ENCODE peak calls at places on chromosomes 4 and X, in seven cellular contexts. Q is mammary epithelial cell; C is fibroblast of lung; S is GM23248; L is IMR-90; D is foreskin keratinocyte; V is CD8-positive, alpha-beta memory T cell. U is an unnamed sample.

GRCh38 chr4:735583-735982 is 30.0 kb downstream of the PCGF3 start:
- DNase-seq in Q (no peak), C (no peak), S (no peak), L (no peak), D (no peak), V (no peak), U (no peak)

GRCh38 chr4:70452946-70453345 is 19.1 kb upstream of the MUC7 start:
- DNase-seq in Q (no peak), C (no peak), S (no peak), L (no peak), D (no peak), V (no peak), U (no peak)

GRCh38 chr4:45155081-45155777 is 428.9 kb upstream of the GNPDA2 start:
- DNase-seq in Q (peak; percentile 75), C (peak; percentile 46), S (peak; percentile 5), L (no peak), D (peak; percentile 80), V (no peak), U (no peak)

GRCh38 chrX:39261446-39262147 is 460.3 kb downstream of the MID1IP1 start:
- DNase-seq in Q (peak; percentile 82), C (peak; percentile 75), S (peak; percentile 85), L (no peak), D (peak; percentile 90), V (peak; percentile 32), U (no peak)

GRCh38 chr4:10354746-10355145 is 102.5 kb downstream of the ZNF518B start:
- DNase-seq in Q (no peak), C (no peak), S (no peak), L (no peak), D (peak; percentile 65), V (no peak), U (no peak)

GRCh38 chrX:129961180-129962083 is 21.0 kb upstream of the BCORL1 start:
- DNase-seq in Q (peak; percentile 44), C (peak; percentile 20), S (peak; percentile 12), L (no peak), D (no peak), V (peak; percentile 49), U (peak; percentile 66)

GRCh38 chr4:2248044-2248780 is 6.3 kb upstream of the HAUS3 start:
- DNase-seq in Q (no peak), C (no peak), S (no peak), L (no peak), D (no peak), V (no peak), U (no peak)

GRCh38 chr4:17817027-17817426 is 6.2 kb downstream of the NCAPG start:
- DNase-seq in Q (peak; percentile 53), C (peak; percentile 69), S (peak; percentile 84), L (peak; percentile 78), D (peak; percentile 54), V (peak; percentile 29), U (no peak)

GRCh38 chrX:67692246-67692645 is 148.4 kb downstream of the AR start:
- DNase-seq in Q (peak; percentile 3), C (peak; percentile 84), S (peak; percentile 56), L (peak; percentile 16), D (peak; percentile 22), V (no peak), U (no peak)

GRCh38 chr4:120557372-120557771 is 365.2 kb downstream of the PRDM5 start:
- DNase-seq in Q (no peak), C (no peak), S (peak; percentile 52), L (peak; percentile 2), D (no peak), V (no peak), U (no peak)

GRCh38 chrX:43750248-43750676 is 94.2 kb downstream of the MAOA start:
- DNase-seq in Q (peak; percentile 51), C (peak; percentile 46), S (peak; percentile 59), L (peak; percentile 19), D (peak; percentile 35), V (peak; percentile 46), U (no peak)

GRCh38 chr4:74045247-74045646 is 6.8 kb upstream of the CXCL3 start:
- DNase-seq in Q (no peak), C (no peak), S (no peak), L (no peak), D (no peak), V (no peak), U (no peak)

GRCh38 chr4:28973591-28974350 is 1746.4 kb upstream of the PCDH7 start:
- DNase-seq in Q (peak; percentile 85), C (peak; percentile 25), S (peak; percentile 1), L (peak; percentile 82), D (peak; percentile 92), V (no peak), U (no peak)

GRCh38 chr4:177461606-177462005 is 19.4 kb upstream of the AGA start:
- DNase-seq in Q (no peak), C (peak; percentile 75), S (peak; percentile 55), L (no peak), D (no peak), V (no peak), U (no peak)

GRCh38 chr4:1822568-1823544 is 29.8 kb downstream of the FGFR3 start:
- DNase-seq in Q (no peak), C (no peak), S (no peak), L (no peak), D (no peak), V (no peak), U (no peak)

GRCh38 chrX:139932077-139932900 is 564 bp downstream of the ATP11C start:
- DNase-seq in Q (peak; percentile 35), C (peak; percentile 36), S (peak; percentile 72), L (peak; percentile 26), D (no peak), V (no peak), U (peak; percentile 65)

GRCh38 chr4:188988131-188988530 is 848.9 kb downstream of the TRIML1 start:
- DNase-seq in Q (no peak), C (no peak), S (no peak), L (no peak), D (peak; percentile 78), V (no peak), U (no peak)

GRCh38 chr4:183449193-183449888 is 4.9 kb downstream of the CDKN2AIP start:
- DNase-seq in Q (no peak), C (peak; percentile 90), S (peak; percentile 51), L (peak; percentile 94), D (peak; percentile 30), V (no peak), U (no peak)

GRCh38 chr4:16692493-16692892 is 206.0 kb downstream of the LDB2 start:
- DNase-seq in Q (no peak), C (peak; percentile 68), S (peak; percentile 77), L (peak; percentile 61), D (no peak), V (no peak), U (no peak)

GRCh38 chrX:97401154-97401553 is 517.4 kb downstream of the RPA4 start:
- DNase-seq in Q (no peak), C (no peak), S (no peak), L (no peak), D (no peak), V (no peak), U (no peak)

GRCh38 chr4:7192252-7193039 is at the start of gene SORCS2:
- DNase-seq in Q (no peak), C (peak; percentile 53), S (peak; percentile 85), L (peak; percentile 39), D (no peak), V (peak; percentile 8), U (peak; percentile 88)

DNA sequence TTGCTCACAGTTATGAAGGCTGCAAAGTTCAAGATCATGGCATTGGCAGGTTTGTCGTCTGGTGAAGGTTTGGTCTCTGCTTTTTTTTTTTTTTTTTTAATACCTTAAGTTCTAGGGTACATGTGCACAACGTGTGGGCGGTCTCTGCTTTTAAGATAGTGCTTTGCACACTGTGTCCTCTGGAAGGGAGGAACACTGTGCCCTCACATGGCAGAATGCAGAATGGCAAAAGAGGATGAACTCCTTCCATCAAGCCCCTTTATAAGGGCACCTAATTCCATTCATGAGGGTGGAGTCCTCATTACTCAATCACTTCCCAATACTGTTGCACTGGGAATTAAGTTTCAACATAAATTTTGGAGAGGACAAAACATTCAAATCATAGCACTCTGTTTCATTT is 101.4 kb downstream of the GLRA2 start:
- DNase-seq in Q (no peak), C (no peak), S (peak; percentile 23), L (no peak), D (no peak), V (no peak), U (no peak)
- H3K27me3 ChIP-seq in Q (peaks cover 7% of the 10 kb centered on the region), C (no peaks in the 10 kb centered on the region), S (no peaks in the 10 kb centered on the region), L (no peaks in the 10 kb centered on the region), D (no peaks in the 10 kb centered on the region), V (no peaks in the 10 kb centered on the region), U (no peaks in the 10 kb centered on the region)

DNA sequence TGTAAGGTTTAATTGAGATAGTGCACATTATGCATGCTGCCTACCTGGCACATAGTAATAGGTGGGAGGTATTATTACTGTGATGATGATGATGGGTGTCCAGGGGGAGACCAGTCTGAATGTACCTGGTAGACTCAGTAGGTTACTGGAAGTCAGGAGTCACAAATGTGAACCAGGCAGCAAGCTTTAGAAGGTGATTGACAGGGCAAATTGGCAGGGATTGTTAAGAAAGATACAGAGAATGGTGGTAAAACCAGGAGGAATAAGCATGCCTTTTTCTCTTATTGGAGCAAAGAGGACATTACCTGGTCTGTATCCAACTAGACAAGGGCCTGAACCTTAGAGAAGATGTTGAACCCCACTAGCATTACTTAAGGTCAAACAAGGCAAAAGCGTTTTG is 108.1 kb downstream of the ANXA3 start:
- DNase-seq in Q (no peak), C (no peak), S (no peak), L (no peak), D (no peak), V (no peak), U (no peak)
- H3K4me1 ChIP-seq in Q (peaks cover 3% of the 10 kb centered on the region), C (peaks cover 15% of the 10 kb centered on the region), S (peaks cover 60% of the 10 kb centered on the region), L (peaks cover 5% of the 10 kb centered on the region), D (no peaks in the 10 kb centered on the region), V (peaks cover 17% of the 10 kb centered on the region), U (no peaks in the 10 kb centered on the region)

DNA sequence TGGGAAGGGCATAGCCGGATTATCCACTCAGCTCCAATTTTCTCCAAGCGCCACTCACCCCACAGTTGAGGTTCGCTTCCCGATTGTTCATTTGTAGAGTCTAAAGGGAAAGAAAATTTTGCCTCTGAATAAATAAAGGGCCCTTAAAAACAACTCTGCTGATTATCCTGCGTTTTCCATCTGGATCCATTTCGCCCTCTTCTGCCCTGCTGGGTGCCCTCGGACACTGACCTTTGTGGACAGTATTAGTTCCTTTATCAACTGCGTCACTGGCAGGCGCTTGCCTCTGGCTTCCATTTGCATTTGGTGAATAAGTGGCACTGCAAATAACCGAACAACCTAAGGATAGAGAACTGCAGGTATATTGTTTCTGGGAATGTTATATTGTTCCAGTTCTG is 10.1 kb downstream of the GSX2 start:
- DNase-seq in Q (no peak), C (no peak), S (no peak), L (no peak), D (no peak), V (no peak), U (no peak)
- H3K27me3 ChIP-seq in Q (no peaks in the 10 kb centered on the region), C (no peaks in the 10 kb centered on the region), S (no peaks in the 10 kb centered on the region), L (peaks cover 9% of the 10 kb centered on the region), D (peaks cover 76% of the 10 kb centered on the region), V (peaks cover 48% of the 10 kb centered on the region), U (no peaks in the 10 kb centered on the region)

DNA sequence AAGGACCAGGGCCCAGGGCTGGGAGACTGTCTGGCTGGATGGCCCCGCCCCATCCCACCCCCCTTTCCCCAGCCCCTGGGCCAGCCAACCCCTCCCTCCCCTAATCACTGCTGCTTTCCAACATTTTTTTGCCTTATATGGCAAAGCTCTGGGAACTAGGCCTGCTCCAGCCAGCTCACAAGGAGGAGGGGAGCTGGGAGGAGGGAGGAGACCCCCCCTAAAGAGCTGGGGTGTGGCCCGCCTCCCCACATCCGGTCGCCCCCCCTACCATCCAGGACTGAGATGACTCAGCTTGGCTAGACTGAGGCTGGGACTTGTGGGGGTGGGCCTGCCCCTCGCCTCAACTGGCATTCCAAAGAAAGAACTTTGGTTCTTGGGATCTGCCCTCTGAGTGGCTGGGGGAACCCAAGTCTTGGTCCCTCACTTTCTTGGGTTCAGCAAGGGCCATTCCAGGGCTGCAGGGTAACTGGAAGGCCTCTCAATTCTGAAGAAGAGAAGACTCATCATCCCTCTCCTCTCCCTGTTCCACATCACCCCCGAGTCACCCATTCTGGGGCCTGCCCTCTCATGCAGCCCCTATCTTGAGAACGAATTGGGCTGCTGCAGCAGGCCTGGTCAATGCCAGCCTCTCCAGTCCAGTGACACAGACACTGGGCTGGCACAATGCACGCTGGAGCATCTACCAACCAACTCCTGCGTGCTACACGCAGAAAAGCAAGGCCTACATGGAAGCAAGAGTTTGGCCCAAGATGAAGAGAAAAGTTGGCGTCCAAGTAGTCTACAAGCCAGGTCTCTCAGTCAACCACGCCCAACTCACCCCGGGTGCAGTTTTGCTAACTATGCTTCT is 4.8 kb downstream of the FLNA start:
- DNase-seq in Q (peak; percentile 84), C (peak; percentile 96), S (peak; percentile 89), L (peak; percentile 95), D (peak; percentile 82), V (peak; percentile 73), U (peak; percentile 89)
- H3K4me1 ChIP-seq in Q (peaks cover 51% of the 10 kb centered on the region), C (peaks cover 6% of the 10 kb centered on the region), S (peaks cover 9% of the 10 kb centered on the region), L (peaks cover 7% of the 10 kb centered on the region), D (no peaks in the 10 kb centered on the region), V (peaks cover 43% of the 10 kb centered on the region), U (no peaks in the 10 kb centered on the region)